ENCODE peak calls at places on chromosomes 12 and 14, in seven cellular contexts. J, L, O, N, E, C and H are unnamed samples.

GRCh38 chr12:68632486-68632885 is 21.8 kb downstream of the RAP1B start:
- DNase-seq in C (no peak), E (no peak), J (no peak), N (no peak), O (no peak), L (no peak), H (no peak)

GRCh38 chr12:26271024-26271423 is 75.7 kb downstream of the SSPN start:
- DNase-seq in O (peak), J (no peak), C (no peak), N (peak), E (no peak), L (no peak), H (peak)

GRCh38 chr12:50190859-50191258 is 23.7 kb upstream of the CERS5 start:
- DNase-seq in N (no peak), C (no peak), E (no peak), O (no peak), J (no peak), L (no peak), H (no peak)

GRCh38 chr14:70814466-70814865 is 5.2 kb upstream of the MAP3K9 start:
- DNase-seq in N (no peak), J (no peak), E (no peak), O (no peak), C (no peak), L (no peak), H (no peak)

GRCh38 chr12:14545144-14546124 is 22.2 kb downstream of the PLBD1 start:
- DNase-seq in E (no peak), C (no peak), J (no peak), L (no peak), N (no peak), O (no peak), H (no peak)

GRCh38 chr12:13347241-13348043 is 150.9 kb downstream of the EMP1 start:
- DNase-seq in E (no peak), N (peak), O (peak), C (no peak), L (no peak), J (no peak), H (no peak)

GRCh38 chr14:105913221-105913620 is 386.8 kb downstream of the TMEM121 start:
- DNase-seq in J (no peak), E (no peak), C (no peak), N (no peak), L (no peak), O (no peak), H (no peak)

GRCh38 chr14:71187633-71188356 is 280.5 kb downstream of the PCNX1 start:
- DNase-seq in N (peak), O (no peak), E (no peak), L (peak), C (no peak), J (no peak), H (peak)

GRCh38 chr12:7374423-7375144 is 69.4 kb downstream of the CD163L1 start:
- DNase-seq in N (peak), O (peak), L (peak), E (peak), C (peak), J (peak), H (peak)

GRCh38 chr12:4900327-4900726 is 9.4 kb upstream of the KCNA1 start:
- DNase-seq in C (no peak), L (no peak), J (no peak), E (no peak), O (peak), N (no peak), H (peak)

GRCh38 chr14:41749425-41749824 is 142.7 kb downstream of the LRFN5 start:
- DNase-seq in O (no peak), N (peak), C (no peak), J (no peak), L (no peak), E (no peak), H (no peak)

GRCh38 chr12:14892726-14893442 is 7.2 kb upstream of the MGP start:
- DNase-seq in N (no peak), C (no peak), O (peak), L (no peak), J (no peak), E (no peak), H (no peak)

GRCh38 chr12:131229426-131230339 is 276.0 kb downstream of the ADGRD1 start:
- DNase-seq in E (peak), N (no peak), L (peak), C (no peak), J (no peak), O (no peak), H (peak)

GRCh38 chr14:68282479-68283377 is 463.1 kb downstream of the RAD51B start:
- DNase-seq in L (no peak), J (no peak), N (no peak), O (no peak), E (no peak), C (no peak), H (no peak)

GRCh38 chr12:118302053-118302452 is 70.7 kb downstream of the TAOK3 start:
- DNase-seq in L (no peak), N (peak), J (no peak), O (peak), C (peak), E (no peak), H (no peak)

GRCh38 chr12:116194935-116195431 is 82.5 kb downstream of the MED13L start:
- DNase-seq in J (no peak), E (no peak), N (no peak), O (no peak), L (no peak), C (no peak), H (peak)

GRCh38 chr12:47725893-47726292 is 603 bp upstream of the ENDOU start:
- DNase-seq in E (no peak), C (peak), O (peak), J (no peak), L (no peak), N (peak), H (no peak)
- H3K4ac ChIP-seq in E (no peak), C (no peak), O (peak), J (no peak), L (no peak), N (no peak), H (no peak)

GRCh38 chr14:60915781-60916180 is 65.1 kb downstream of the TRMT5 start:
- DNase-seq in O (peak), J (no peak), L (no peak), E (no peak), N (no peak), C (no peak), H (peak)
- H3K4ac ChIP-seq in O (no peak), J (no peak), L (no peak), E (no peak), N (no peak), C (no peak), H (no peak)

GRCh38 chr14:30006695-30007094 is 79.0 kb upstream of the PRKD1 start:
- DNase-seq in C (no peak), J (no peak), L (no peak), O (no peak), N (no peak), E (no peak), H (no peak)

GRCh38 chr14:30005114-30005698 is 77.6 kb upstream of the PRKD1 start:
- DNase-seq in E (no peak), C (no peak), L (no peak), O (peak), N (peak), J (peak), H (peak)

GRCh38 chr14:29999013-29999539 is 71.4 kb upstream of the PRKD1 start:
- DNase-seq in J (no peak), L (no peak), O (no peak), C (no peak), N (no peak), E (no peak), H (peak)

GRCh38 chr14:30002859-30003258 is 75.2 kb upstream of the PRKD1 start:
- DNase-seq in N (no peak), E (no peak), O (no peak), C (no peak), L (no peak), J (no peak), H (no peak)
- H3K4ac ChIP-seq in N (no peak), E (no peak), O (no peak), C (no peak), L (no peak), J (no peak), H (no peak)

DNA sequence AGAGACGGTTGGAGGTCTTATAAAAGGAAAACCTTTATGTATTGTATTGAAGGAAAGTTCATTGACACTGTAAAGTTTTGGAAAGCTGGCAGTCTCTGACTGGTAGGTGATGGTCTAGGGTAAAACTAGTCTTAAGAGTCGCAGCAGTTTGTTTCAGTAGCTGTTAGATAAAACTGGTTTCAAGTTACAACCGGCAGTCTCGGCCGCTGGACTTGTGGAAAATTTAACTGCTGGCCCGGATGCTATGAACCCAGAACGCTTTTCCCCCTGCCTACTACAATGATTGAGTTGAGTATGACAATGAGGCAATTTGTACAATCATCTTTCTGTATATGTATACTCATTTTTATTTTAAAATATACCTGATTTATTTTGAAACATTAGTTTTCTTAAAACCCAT is 1426.9 kb downstream of the AACS start:
- DNase-seq in O (no peak), L (no peak), J (no peak), N (no peak), C (no peak), E (no peak), H (peak)
- H3K4ac ChIP-seq in O (no peak), L (no peak), J (no peak), N (no peak), C (no peak), E (no peak), H (no peak)

GRCh38 chr14:85702191-85702590 is 172.2 kb downstream of the FLRT2 start:
- DNase-seq in E (no peak), J (no peak), O (no peak), N (no peak), C (no peak), L (no peak), H (no peak)
- H3K4ac ChIP-seq in E (no peak), J (no peak), O (no peak), N (no peak), C (no peak), L (no peak), H (no peak)

DNA sequence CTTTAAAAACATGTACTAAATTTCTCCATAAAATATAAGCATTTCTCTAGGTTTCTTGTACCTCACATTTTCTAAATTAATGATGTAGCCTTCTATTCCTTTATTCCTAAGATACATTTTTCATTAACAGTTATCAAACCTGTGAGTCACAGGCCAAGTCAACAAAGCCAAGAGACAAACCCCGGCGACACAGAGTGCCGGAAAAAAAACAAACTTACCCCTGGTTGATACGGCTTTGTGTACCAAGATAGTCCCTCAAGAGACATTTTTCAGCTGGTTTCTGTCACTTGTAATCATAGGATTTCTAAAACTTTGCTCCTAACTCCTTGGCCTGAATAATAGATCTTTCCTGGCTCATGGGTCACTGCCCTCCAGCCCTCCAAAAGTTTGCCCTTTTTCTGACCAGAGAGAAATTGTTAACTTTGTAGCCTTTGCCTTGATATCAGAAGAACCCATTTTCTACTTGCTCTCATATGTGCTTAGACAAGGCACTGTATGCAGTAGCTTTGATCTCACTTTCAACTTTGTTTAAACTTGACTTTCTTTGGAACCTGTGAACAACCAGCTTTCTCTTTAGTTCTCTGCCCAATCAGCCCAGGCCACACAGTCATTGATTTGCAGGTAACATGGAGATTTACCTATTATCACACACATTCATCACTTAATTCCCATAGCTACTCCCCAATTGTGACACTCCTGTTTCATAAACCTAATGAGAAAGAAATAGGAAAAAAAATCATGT is 172.2 kb downstream of the PRKD1 start:
- DNase-seq in C (no peak), E (no peak), L (no peak), N (no peak), J (no peak), O (no peak), H (no peak)
- H3K4ac ChIP-seq in C (no peak), E (no peak), L (no peak), N (no peak), J (no peak), O (no peak), H (no peak)

GRCh38 chr14:21248338-21248737 is 20.9 kb downstream of the HNRNPC start:
- DNase-seq in L (no peak), J (no peak), C (peak), N (no peak), O (no peak), E (no peak), H (no peak)
- H3K4ac ChIP-seq in L (no peak), J (no peak), C (peak), N (no peak), O (no peak), E (no peak), H (no peak)

DNA sequence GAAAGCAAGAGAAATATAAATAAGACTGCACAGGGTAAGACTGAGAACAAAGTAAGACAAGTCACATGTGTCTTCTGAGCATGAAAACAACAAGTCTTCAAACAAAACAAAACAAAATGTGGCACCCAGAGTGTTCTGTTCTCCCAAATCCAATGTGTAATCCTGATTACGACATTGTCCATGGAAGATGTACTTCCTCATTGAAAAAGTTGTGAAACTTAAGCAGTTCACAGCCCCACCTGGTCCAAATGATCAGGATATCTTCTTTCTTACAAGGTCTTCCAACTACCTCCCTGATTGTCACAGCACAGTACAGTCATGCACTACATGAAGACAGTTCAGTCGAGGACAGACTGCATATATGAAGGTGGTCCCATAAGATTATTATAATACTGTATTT is 23.3 kb upstream of the NEK9 start:
- DNase-seq in N (peak), L (no peak), C (no peak), J (no peak), E (no peak), O (no peak), H (no peak)
- H3K4ac ChIP-seq in N (no peak), L (no peak), C (no peak), J (no peak), E (no peak), O (no peak), H (no peak)